ENCODE peak calls at places on chromosomes 6 and 20, in six cellular contexts. One of them, this sample, is unnamed.

GRCh38 chr6:11977738-11978137 is 34.4 kb upstream of the HIVEP1 start:
- DNase-seq in activated CD4-positive, alpha-beta T cell treated with anti-CD3 and anti-CD28 coated beads, Interleukin-2, amount 10 ng/mL, durations not matched to agents 7 days and 5 days: no peak
- DNase-seq in brain microvascular endothelial cell: no peak
- DNase-seq in A172: no peak
- DNase-seq in naive B cell: no peak
- DNase-seq in GM03348: no peak
- DNase-seq in this sample: no peak

GRCh38 chr20:53220482-53221307 is 248.5 kb downstream of the TSHZ2 start:
- DNase-seq in activated CD4-positive, alpha-beta T cell treated with anti-CD3 and anti-CD28 coated beads, Interleukin-2, amount 10 ng/mL, durations not matched to agents 7 days and 5 days: peak
- DNase-seq in brain microvascular endothelial cell: no peak
- DNase-seq in A172: peak
- DNase-seq in naive B cell: no peak
- DNase-seq in GM03348: no peak
- DNase-seq in this sample: no peak

GRCh38 chr20:23946206-23946605 is 42.4 kb downstream of the GGTLC1 start:
- DNase-seq in activated CD4-positive, alpha-beta T cell treated with anti-CD3 and anti-CD28 coated beads, Interleukin-2, amount 10 ng/mL, durations not matched to agents 7 days and 5 days: no peak
- DNase-seq in brain microvascular endothelial cell: no peak
- DNase-seq in A172: no peak
- DNase-seq in naive B cell: no peak
- DNase-seq in GM03348: no peak
- DNase-seq in this sample: no peak

GRCh38 chr6:154613137-154613676 is 102.7 kb upstream of the CNKSR3 start:
- DNase-seq in activated CD4-positive, alpha-beta T cell treated with anti-CD3 and anti-CD28 coated beads, Interleukin-2, amount 10 ng/mL, durations not matched to agents 7 days and 5 days: no peak
- DNase-seq in brain microvascular endothelial cell: peak
- DNase-seq in A172: peak
- DNase-seq in naive B cell: no peak
- DNase-seq in GM03348: peak
- DNase-seq in this sample: no peak

GRCh38 chr6:133187657-133188453 is 53.3 kb upstream of the EYA4 start:
- DNase-seq in activated CD4-positive, alpha-beta T cell treated with anti-CD3 and anti-CD28 coated beads, Interleukin-2, amount 10 ng/mL, durations not matched to agents 7 days and 5 days: no peak
- DNase-seq in brain microvascular endothelial cell: no peak
- DNase-seq in A172: no peak
- DNase-seq in naive B cell: no peak
- DNase-seq in GM03348: no peak
- DNase-seq in this sample: no peak

GRCh38 chr6:151916680-151917164 is 109.2 kb downstream of the ESR1 start:
- DNase-seq in activated CD4-positive, alpha-beta T cell treated with anti-CD3 and anti-CD28 coated beads, Interleukin-2, amount 10 ng/mL, durations not matched to agents 7 days and 5 days: no peak
- DNase-seq in brain microvascular endothelial cell: peak
- DNase-seq in A172: peak
- DNase-seq in naive B cell: no peak
- DNase-seq in GM03348: peak
- DNase-seq in this sample: no peak

GRCh38 chr20:10511507-10512231 is 76.6 kb downstream of the SLX4IP start:
- DNase-seq in activated CD4-positive, alpha-beta T cell treated with anti-CD3 and anti-CD28 coated beads, Interleukin-2, amount 10 ng/mL, durations not matched to agents 7 days and 5 days: peak
- DNase-seq in brain microvascular endothelial cell: peak
- DNase-seq in A172: peak
- DNase-seq in naive B cell: no peak
- DNase-seq in GM03348: peak
- DNase-seq in this sample: peak

GRCh38 chr6:40148882-40149573 is 214.8 kb upstream of the MOCS1 start:
- DNase-seq in activated CD4-positive, alpha-beta T cell treated with anti-CD3 and anti-CD28 coated beads, Interleukin-2, amount 10 ng/mL, durations not matched to agents 7 days and 5 days: no peak
- DNase-seq in brain microvascular endothelial cell: no peak
- DNase-seq in A172: no peak
- DNase-seq in naive B cell: peak
- DNase-seq in GM03348: no peak
- DNase-seq in this sample: no peak

GRCh38 chr6:169906741-169907418 is 155.5 kb downstream of the ERMARD start:
- DNase-seq in activated CD4-positive, alpha-beta T cell treated with anti-CD3 and anti-CD28 coated beads, Interleukin-2, amount 10 ng/mL, durations not matched to agents 7 days and 5 days: no peak
- DNase-seq in brain microvascular endothelial cell: no peak
- DNase-seq in A172: no peak
- DNase-seq in naive B cell: no peak
- DNase-seq in GM03348: no peak
- DNase-seq in this sample: no peak

GRCh38 chr20:57386762-57387161 is 4.4 kb upstream of the RBM38 start:
- DNase-seq in activated CD4-positive, alpha-beta T cell treated with anti-CD3 and anti-CD28 coated beads, Interleukin-2, amount 10 ng/mL, durations not matched to agents 7 days and 5 days: no peak
- DNase-seq in brain microvascular endothelial cell: no peak
- DNase-seq in A172: no peak
- DNase-seq in naive B cell: no peak
- DNase-seq in GM03348: no peak
- DNase-seq in this sample: no peak

GRCh38 chr6:162404926-162405325 is 322.6 kb downstream of the PRKN start:
- DNase-seq in activated CD4-positive, alpha-beta T cell treated with anti-CD3 and anti-CD28 coated beads, Interleukin-2, amount 10 ng/mL, durations not matched to agents 7 days and 5 days: no peak
- DNase-seq in brain microvascular endothelial cell: no peak
- DNase-seq in A172: no peak
- DNase-seq in naive B cell: no peak
- DNase-seq in GM03348: no peak
- DNase-seq in this sample: no peak

GRCh38 chr6:16257999-16258708 is 19.8 kb downstream of the GMPR start:
- DNase-seq in activated CD4-positive, alpha-beta T cell treated with anti-CD3 and anti-CD28 coated beads, Interleukin-2, amount 10 ng/mL, durations not matched to agents 7 days and 5 days: no peak
- DNase-seq in brain microvascular endothelial cell: no peak
- DNase-seq in A172: no peak
- DNase-seq in naive B cell: no peak
- DNase-seq in GM03348: no peak
- DNase-seq in this sample: no peak

GRCh38 chr6:29414588-29414987 is at the start of gene OR12D1:
- DNase-seq in activated CD4-positive, alpha-beta T cell treated with anti-CD3 and anti-CD28 coated beads, Interleukin-2, amount 10 ng/mL, durations not matched to agents 7 days and 5 days: no peak
- DNase-seq in brain microvascular endothelial cell: no peak
- DNase-seq in A172: peak
- DNase-seq in naive B cell: no peak
- DNase-seq in GM03348: no peak
- DNase-seq in this sample: no peak

GRCh38 chr20:50174456-50174855 is 16.2 kb upstream of the CEBPB start:
- DNase-seq in activated CD4-positive, alpha-beta T cell treated with anti-CD3 and anti-CD28 coated beads, Interleukin-2, amount 10 ng/mL, durations not matched to agents 7 days and 5 days: no peak
- DNase-seq in brain microvascular endothelial cell: no peak
- DNase-seq in A172: no peak
- DNase-seq in naive B cell: no peak
- DNase-seq in GM03348: no peak
- DNase-seq in this sample: no peak

GRCh38 chr6:126182650-126183311 is 157.1 kb upstream of the CENPW start:
- DNase-seq in activated CD4-positive, alpha-beta T cell treated with anti-CD3 and anti-CD28 coated beads, Interleukin-2, amount 10 ng/mL, durations not matched to agents 7 days and 5 days: no peak
- DNase-seq in brain microvascular endothelial cell: no peak
- DNase-seq in A172: peak
- DNase-seq in naive B cell: no peak
- DNase-seq in GM03348: no peak
- DNase-seq in this sample: no peak

This sample was measured in Jurkat, Clone E6-1.